ENCODE peak calls at places on chromosomes 7 and 10, in five cellular contexts. M, Y, J, L and U are unnamed samples.

GRCh38 chr10:45294681-45295080 is 20.7 kb downstream of the OR13A1 start:
- DNase-seq in M (no peak), J (no peak), Y (no peak), L (no peak), U (no peak)

GRCh38 chr10:5965266-5965665 is 12.1 kb downstream of the IL15RA start:
- DNase-seq in Y (no peak), J (no peak), M (no peak), L (no peak), U (no peak)

GRCh38 chr10:57035310-57035709 is 674.3 kb upstream of the ZWINT start:
- DNase-seq in Y (no peak), J (no peak), M (no peak), L (no peak), U (no peak)

GRCh38 chr7:10034843-10035556 is 938.7 kb upstream of the PHF14 start:
- DNase-seq in Y (no peak), M (no peak), J (no peak), L (no peak), U (no peak)

GRCh38 chr10:76998451-76998850 is 639.2 kb downstream of the KCNMA1 start:
- DNase-seq in M (no peak), L (no peak), Y (no peak), J (no peak), U (no peak)

GRCh38 chr7:15323545-15323944 is 238.3 kb downstream of the AGMO start:
- DNase-seq in J (no peak), Y (no peak), L (no peak), M (no peak), U (peak)

GRCh38 chr10:75344170-75344569 is 57.4 kb downstream of the ZNF503 start:
- DNase-seq in J (no peak), M (no peak), L (no peak), Y (no peak), U (no peak)

GRCh38 chr7:149704507-149704906 is 68.9 kb downstream of the ZNF467 start:
- DNase-seq in L (no peak), J (no peak), M (no peak), Y (no peak), U (no peak)

GRCh38 chr10:73744690-73744994 is 470 bp downstream of the SEC24C start:
- DNase-seq in L (no peak), M (peak), Y (no peak), J (peak), U (no peak)

GRCh38 chr7:26508481-26508880 is 216.8 kb downstream of the SNX10 start:
- DNase-seq in Y (no peak), L (no peak), J (no peak), M (no peak), U (no peak)

GRCh38 chr10:116809528-116810500 is 39.5 kb upstream of the ENO4 start:
- DNase-seq in J (no peak), M (no peak), Y (no peak), L (no peak), U (no peak)

GRCh38 chr10:113911113-113911512 is 56.7 kb downstream of the NHLRC2 start:
- DNase-seq in J (no peak), M (no peak), Y (no peak), L (no peak), U (no peak)

GRCh38 chr7:20577362-20578069 is 38.0 kb upstream of the ABCB5 start:
- DNase-seq in L (no peak), M (no peak), Y (no peak), J (no peak), U (no peak)

GRCh38 chr7:27199820-27200760 is at the start of gene HOXA13:
- DNase-seq in L (no peak), M (peak), Y (no peak), J (no peak), U (no peak)

GRCh38 chr7:76282344-76283253 is 19.9 kb upstream of the HSPB1 start:
- DNase-seq in M (no peak), Y (no peak), J (no peak), L (no peak), U (no peak)

GRCh38 chr7:5672468-5672867 is 109.0 kb downstream of the RNF216 start:
- DNase-seq in Y (no peak), L (no peak), J (no peak), M (no peak), U (no peak)

GRCh38 chr7:84589012-84589411 is 394.4 kb upstream of the SEMA3A start:
- DNase-seq in L (no peak), M (no peak), Y (no peak), J (no peak), U (no peak)

GRCh38 chr7:46654546-46655443 is 733.7 kb upstream of the IGFBP3 start:
- DNase-seq in M (no peak), L (no peak), Y (no peak), J (no peak), U (no peak)

GRCh38 chr7:70303309-70303708 is 705.0 kb downstream of the AUTS2 start:
- DNase-seq in L (no peak), Y (no peak), J (no peak), M (no peak), U (no peak)

GRCh38 chr7:87328281-87328680 is 17.2 kb upstream of the CROT start:
- DNase-seq in Y (no peak), J (no peak), M (no peak), L (no peak), U (no peak)

GRCh38 chr7:118846977-118847376 is 622.5 kb downstream of the ANKRD7 start:
- DNase-seq in M (no peak), Y (no peak), J (no peak), L (no peak), U (no peak)

GRCh38 chr7:20777377-20778062 is 9.2 kb downstream of the SP8 start:
- DNase-seq in J (no peak), M (no peak), Y (no peak), L (no peak), U (no peak)

GRCh38 chr10:22740180-22740579 is 25.8 kb upstream of the PIP4K2A start:
- DNase-seq in Y (no peak), J (no peak), M (no peak), L (no peak), U (no peak)

GRCh38 chr7:27248911-27249723 is 6.5 kb downstream of the EVX1 start:
- DNase-seq in L (no peak), M (no peak), Y (no peak), J (no peak), U (no peak)

GRCh38 chr7:158948376-158948775 is 92.0 kb downstream of the DYNC2I1 start:
- DNase-seq in L (no peak), J (no peak), M (no peak), Y (no peak), U (no peak)

GRCh38 chr7:29146082-29146706 is at the start of gene CPVL:
- DNase-seq in M (peak), J (peak), Y (no peak), L (no peak), U (peak)

GRCh38 chr10:117747636-117748035 is 205.1 kb downstream of the EMX2 start:
- DNase-seq in J (no peak), L (no peak), M (no peak), Y (no peak), U (no peak)

GRCh38 chr10:113362645-113363091 is 190.2 kb upstream of the HABP2 start:
- DNase-seq in L (no peak), M (no peak), J (no peak), Y (no peak), U (no peak)

GRCh38 chr10:61975107-61975932 is 73.8 kb downstream of the ARID5B start:
- DNase-seq in J (no peak), M (no peak), L (no peak), Y (no peak), U (peak)

GRCh38 chr10:75209325-75210192 is 1.0 kb upstream of the VDAC2 start:
- DNase-seq in Y (peak), M (peak), J (peak), L (peak), U (peak)

GRCh38 chr7:11623093-11623678 is 208.8 kb downstream of the THSD7A start:
- DNase-seq in J (no peak), Y (no peak), M (no peak), L (no peak), U (no peak)

GRCh38 chr10:70915806-70916205 is 27.4 kb upstream of the PCBD1 start:
- DNase-seq in Y (no peak), M (no peak), J (no peak), L (no peak), U (no peak)

GRCh38 chr10:67259319-67259929 is 333.6 kb downstream of the LRRTM3 start:
- DNase-seq in L (no peak), Y (no peak), M (no peak), J (no peak), U (no peak)

GRCh38 chr7:112504093-112504695 is 23.4 kb downstream of the LSMEM1 start:
- DNase-seq in L (no peak), M (no peak), J (no peak), Y (no peak), U (no peak)

GRCh38 chr10:17062493-17063487 is 66.8 kb downstream of the CUBN start:
- DNase-seq in Y (no peak), M (no peak), J (no peak), L (peak), U (peak)

GRCh38 chr10:17781856-17782255 is 27.3 kb upstream of the MRC1 start:
- DNase-seq in J (no peak), M (no peak), L (no peak), Y (no peak), U (no peak)

GRCh38 chr10:61336831-61337230 is 116.3 kb downstream of the TMEM26 start:
- DNase-seq in M (no peak), Y (no peak), J (no peak), L (no peak), U (no peak)

GRCh38 chr10:3226960-3227724 is 54.6 kb upstream of the PITRM1 start:
- DNase-seq in Y (no peak), J (no peak), M (no peak), L (no peak), U (no peak)